ENCODE peak calls at places on chromosomes 7 and 10, in four cellular contexts. One of them, this sample, is unnamed.

GRCh38 chr7:31651800-31652326 is 35.2 kb upstream of the PPP1R17 start:
- ATAC-seq in stimulated activated memory B cell treated with anti-CD40 and anti-IgM and Interleukin-4, amounts not matched to agents 10 μg/mL and 1 μg/mL and 100 μg/mL, for 72 hours: no peak
- ATAC-seq in right cardiac atrium: no peak
- ATAC-seq in naive thymus-derived CD8-positive, alpha-beta T cell: no peak
- ATAC-seq in this sample: no peak

GRCh38 chr7:156625585-156625984 is 15.0 kb upstream of the RNF32 start:
- ATAC-seq in stimulated activated memory B cell treated with anti-CD40 and anti-IgM and Interleukin-4, amounts not matched to agents 10 μg/mL and 1 μg/mL and 100 μg/mL, for 72 hours: no peak
- ATAC-seq in right cardiac atrium: no peak
- ATAC-seq in naive thymus-derived CD8-positive, alpha-beta T cell: no peak
- ATAC-seq in this sample: no peak

GRCh38 chr10:122674781-122675180 is 24.9 kb downstream of the C10orf120 start:
- ATAC-seq in stimulated activated memory B cell treated with anti-CD40 and anti-IgM and Interleukin-4, amounts not matched to agents 10 μg/mL and 1 μg/mL and 100 μg/mL, for 72 hours: no peak
- ATAC-seq in right cardiac atrium: peak
- ATAC-seq in naive thymus-derived CD8-positive, alpha-beta T cell: no peak
- ATAC-seq in this sample: no peak

GRCh38 chr7:50304911-50305621 is 550 bp downstream of the IKZF1 start:
- ATAC-seq in stimulated activated memory B cell treated with anti-CD40 and anti-IgM and Interleukin-4, amounts not matched to agents 10 μg/mL and 1 μg/mL and 100 μg/mL, for 72 hours: peak
- ATAC-seq in right cardiac atrium: no peak
- ATAC-seq in naive thymus-derived CD8-positive, alpha-beta T cell: peak
- ATAC-seq in this sample: peak

GRCh38 chr7:106313966-106314365 is 29.2 kb upstream of the NAMPT start:
- ATAC-seq in stimulated activated memory B cell treated with anti-CD40 and anti-IgM and Interleukin-4, amounts not matched to agents 10 μg/mL and 1 μg/mL and 100 μg/mL, for 72 hours: peak
- ATAC-seq in right cardiac atrium: no peak
- ATAC-seq in naive thymus-derived CD8-positive, alpha-beta T cell: no peak
- ATAC-seq in this sample: no peak

GRCh38 chr7:18700147-18700546 is 204.6 kb downstream of the HDAC9 start:
- ATAC-seq in stimulated activated memory B cell treated with anti-CD40 and anti-IgM and Interleukin-4, amounts not matched to agents 10 μg/mL and 1 μg/mL and 100 μg/mL, for 72 hours: no peak
- ATAC-seq in right cardiac atrium: no peak
- ATAC-seq in naive thymus-derived CD8-positive, alpha-beta T cell: no peak
- ATAC-seq in this sample: no peak

GRCh38 chr10:92697663-92698511 is 8.1 kb downstream of the HHEX start:
- ATAC-seq in stimulated activated memory B cell treated with anti-CD40 and anti-IgM and Interleukin-4, amounts not matched to agents 10 μg/mL and 1 μg/mL and 100 μg/mL, for 72 hours: no peak
- ATAC-seq in right cardiac atrium: no peak
- ATAC-seq in naive thymus-derived CD8-positive, alpha-beta T cell: no peak
- ATAC-seq in this sample: no peak

GRCh38 chr10:96721207-96721572 is 876 bp upstream of the PIK3AP1 start:
- ATAC-seq in stimulated activated memory B cell treated with anti-CD40 and anti-IgM and Interleukin-4, amounts not matched to agents 10 μg/mL and 1 μg/mL and 100 μg/mL, for 72 hours: no peak
- ATAC-seq in right cardiac atrium: no peak
- ATAC-seq in naive thymus-derived CD8-positive, alpha-beta T cell: no peak
- ATAC-seq in this sample: no peak

GRCh38 chr10:74363727-74364126 is 212.7 kb downstream of the ADK start:
- ATAC-seq in stimulated activated memory B cell treated with anti-CD40 and anti-IgM and Interleukin-4, amounts not matched to agents 10 μg/mL and 1 μg/mL and 100 μg/mL, for 72 hours: no peak
- ATAC-seq in right cardiac atrium: peak
- ATAC-seq in naive thymus-derived CD8-positive, alpha-beta T cell: no peak
- ATAC-seq in this sample: no peak

GRCh38 chr7:137983308-137984008 is 18.4 kb downstream of the CREB3L2 start:
- ATAC-seq in stimulated activated memory B cell treated with anti-CD40 and anti-IgM and Interleukin-4, amounts not matched to agents 10 μg/mL and 1 μg/mL and 100 μg/mL, for 72 hours: no peak
- ATAC-seq in right cardiac atrium: peak
- ATAC-seq in naive thymus-derived CD8-positive, alpha-beta T cell: no peak
- ATAC-seq in this sample: no peak

GRCh38 chr7:69429817-69430501 is 168.3 kb upstream of the AUTS2 start:
- ATAC-seq in stimulated activated memory B cell treated with anti-CD40 and anti-IgM and Interleukin-4, amounts not matched to agents 10 μg/mL and 1 μg/mL and 100 μg/mL, for 72 hours: no peak
- ATAC-seq in right cardiac atrium: peak
- ATAC-seq in naive thymus-derived CD8-positive, alpha-beta T cell: no peak
- ATAC-seq in this sample: no peak

GRCh38 chr10:48792687-48793096 is 108.0 kb downstream of the WDFY4 start:
- ATAC-seq in stimulated activated memory B cell treated with anti-CD40 and anti-IgM and Interleukin-4, amounts not matched to agents 10 μg/mL and 1 μg/mL and 100 μg/mL, for 72 hours: no peak
- ATAC-seq in right cardiac atrium: no peak
- ATAC-seq in naive thymus-derived CD8-positive, alpha-beta T cell: no peak
- ATAC-seq in this sample: peak

GRCh38 chr7:31890198-31890597 is 180.0 kb downstream of the PDE1C start:
- ATAC-seq in stimulated activated memory B cell treated with anti-CD40 and anti-IgM and Interleukin-4, amounts not matched to agents 10 μg/mL and 1 μg/mL and 100 μg/mL, for 72 hours: no peak
- ATAC-seq in right cardiac atrium: peak
- ATAC-seq in naive thymus-derived CD8-positive, alpha-beta T cell: no peak
- ATAC-seq in this sample: peak

GRCh38 chr7:24778543-24779282 is 21.4 kb upstream of the GSDME start:
- ATAC-seq in stimulated activated memory B cell treated with anti-CD40 and anti-IgM and Interleukin-4, amounts not matched to agents 10 μg/mL and 1 μg/mL and 100 μg/mL, for 72 hours: peak
- ATAC-seq in right cardiac atrium: peak
- ATAC-seq in naive thymus-derived CD8-positive, alpha-beta T cell: no peak
- ATAC-seq in this sample: peak

GRCh38 chr10:71553371-71553900 is 156.7 kb downstream of the CDH23 start:
- ATAC-seq in stimulated activated memory B cell treated with anti-CD40 and anti-IgM and Interleukin-4, amounts not matched to agents 10 μg/mL and 1 μg/mL and 100 μg/mL, for 72 hours: no peak
- ATAC-seq in right cardiac atrium: no peak
- ATAC-seq in naive thymus-derived CD8-positive, alpha-beta T cell: no peak
- ATAC-seq in this sample: no peak

GRCh38 chr7:27431465-27431864 is 188.9 kb downstream of the EVX1 start:
- ATAC-seq in stimulated activated memory B cell treated with anti-CD40 and anti-IgM and Interleukin-4, amounts not matched to agents 10 μg/mL and 1 μg/mL and 100 μg/mL, for 72 hours: no peak
- ATAC-seq in right cardiac atrium: no peak
- ATAC-seq in naive thymus-derived CD8-positive, alpha-beta T cell: no peak
- ATAC-seq in this sample: no peak